ENCODE peak calls at places on chromosomes 4 and X, in six cellular contexts. J, I, P, R, Y and N are unnamed samples.

GRCh38 chrX:20382518-20383291 is 116.0 kb upstream of the RPS6KA3 start:
- DNase-seq in J (no peak), I (no peak), P (no peak), R (peak; percentile 8), Y (peak; percentile 32), N (peak; percentile 25)

GRCh38 chr4:117429061-117429460 is 343.7 kb upstream of the TRAM1L1 start:
- DNase-seq in J (no peak), I (no peak), P (no peak), R (no peak), Y (no peak), N (no peak)

GRCh38 chrX:11380187-11380586 is 87.0 kb downstream of the AMELX start:
- DNase-seq in J (no peak), I (no peak), P (no peak), R (no peak), Y (peak; percentile 22), N (no peak)

GRCh38 chr4:150256841-150257273 is 178.6 kb downstream of the DCLK2 start:
- DNase-seq in J (peak; percentile 52), I (no peak), P (no peak), R (no peak), Y (peak; percentile 33), N (no peak)

GRCh38 chr4:185709802-185710486 is 102.0 kb downstream of the SORBS2 start:
- DNase-seq in J (no peak), I (no peak), P (no peak), R (no peak), Y (peak; percentile 48), N (no peak)

GRCh38 chr4:40204507-40205258 is 7.9 kb downstream of the RHOH start:
- DNase-seq in J (no peak), I (no peak), P (no peak), R (no peak), Y (no peak), N (no peak)

GRCh38 chrX:47620303-47620685 is 637 bp upstream of the SYN1 start:
- DNase-seq in J (no peak), I (no peak), P (no peak), R (no peak), Y (no peak), N (no peak)

GRCh38 chr4:138869631-138870030 is 145.9 kb upstream of the NOCT start:
- DNase-seq in J (no peak), I (no peak), P (no peak), R (no peak), Y (no peak), N (no peak)

GRCh38 chrX:95156566-95156965 is 1482.6 kb downstream of the FAM133A start:
- DNase-seq in J (no peak), I (no peak), P (no peak), R (no peak), Y (no peak), N (peak; percentile 6)

GRCh38 chr4:171524913-171525312 is 288.3 kb upstream of the GALNTL6 start:
- DNase-seq in J (no peak), I (no peak), P (no peak), R (no peak), Y (no peak), N (no peak)

GRCh38 chr4:64713256-64713840 is 304.1 kb upstream of the TECRL start:
- DNase-seq in J (no peak), I (no peak), P (no peak), R (no peak), Y (peak; percentile 50), N (peak; percentile 22)

GRCh38 chrX:1601051-1601767 is 9.8 kb downstream of the AKAP17A start:
- DNase-seq in J (no peak), I (no peak), P (no peak), R (no peak), Y (no peak), N (no peak)

GRCh38 chr4:17469931-17470674 is 41.8 kb downstream of the QDPR start:
- DNase-seq in J (no peak), I (no peak), P (no peak), R (no peak), Y (no peak), N (no peak)

GRCh38 chrX:13087322-13088154 is 43.1 kb upstream of the FAM9C start:
- DNase-seq in J (no peak), I (no peak), P (peak; percentile 84), R (peak; percentile 79), Y (peak; percentile 92), N (peak; percentile 89)

GRCh38 chr4:26995316-26995715 is 134.7 kb downstream of the STIM2 start:
- DNase-seq in J (no peak), I (no peak), P (no peak), R (no peak), Y (no peak), N (no peak)

GRCh38 chr4:186104114-186104894 is at the start of gene FAM149A:
- DNase-seq in J (peak; percentile 69), I (no peak), P (peak; percentile 34), R (peak; percentile 49), Y (peak; percentile 78), N (peak; percentile 31)

GRCh38 chrX:80430826-80431501 is 10.7 kb downstream of the TENT5D start:
- DNase-seq in J (no peak), I (no peak), P (no peak), R (no peak), Y (peak; percentile 2), N (no peak)

GRCh38 chrX:1242901-1243402 is 25.7 kb upstream of the CSF2RA start:
- DNase-seq in J (peak; percentile 51), I (peak; percentile 10), P (no peak), R (peak; percentile 55), Y (peak; percentile 62), N (no peak)

GRCh38 chrX:80174925-80175574 is 160.5 kb downstream of the TBX22 start:
- DNase-seq in J (no peak), I (no peak), P (no peak), R (no peak), Y (peak; percentile 2), N (peak; percentile 43)

GRCh38 chr4:97153042-97153441 is 990.2 kb downstream of the STPG2 start:
- DNase-seq in J (no peak), I (no peak), P (no peak), R (no peak), Y (peak; percentile 22), N (peak; percentile 5)

GRCh38 chrX:16993791-16994318 is 47.4 kb downstream of the REPS2 start:
- DNase-seq in J (no peak), I (no peak), P (no peak), R (no peak), Y (no peak), N (no peak)

GRCh38 chrX:47198026-47198686 is 4.5 kb downstream of the UBA1 start:
- DNase-seq in J (no peak), I (no peak), P (no peak), R (no peak), Y (peak; percentile 63), N (no peak)

GRCh38 chr4:107069049-107069448 is 32.9 kb upstream of the DKK2 start:
- DNase-seq in J (no peak), I (no peak), P (no peak), R (no peak), Y (no peak), N (peak; percentile 18)

GRCh38 chrX:56812515-56813105 is 83.6 kb downstream of the NBDY start:
- DNase-seq in J (peak; percentile 41), I (no peak), P (peak; percentile 66), R (peak; percentile 68), Y (no peak), N (no peak)